ENCODE peak calls at places on chromosomes 11 and 22, in six cellular contexts. U is iPS DF 6.9, B is prostate gland, S is heart left ventricle, V is lung, E is left ventricle myocardium inferior. T is an unnamed sample.

GRCh38 chr11:72081856-72082255 is 1.2 kb downstream of the LRRC51 start:
- DNase-seq in B (peak; percentile 73), U (no peak), V (no peak), E (no peak), S (no peak), T (no peak)

GRCh38 chr11:109435121-109435742 is 13.2 kb downstream of the C11orf87 start:
- DNase-seq in S (no peak), E (no peak), U (no peak), V (no peak), B (no peak), T (no peak)

GRCh38 chr11:102238287-102238894 is 78.9 kb upstream of the BIRC3 start:
- DNase-seq in S (no peak), U (no peak), V (no peak), B (no peak), E (no peak), T (no peak)

GRCh38 chr11:11324090-11324489 is 29.0 kb downstream of the CSNK2A3 start:
- DNase-seq in B (no peak), S (no peak), V (no peak), U (no peak), E (no peak), T (no peak)

GRCh38 chr22:50624347-50625130 is 3.4 kb downstream of the ARSA start:
- DNase-seq in V (no peak), B (no peak), E (no peak), S (peak; percentile 12), U (no peak), T (no peak)

GRCh38 chr11:1943576-1943975 is 3.6 kb upstream of the MRPL23 start:
- DNase-seq in E (no peak), B (no peak), S (peak; percentile 16), U (no peak), V (peak; percentile 27), T (no peak)

GRCh38 chr11:65502852-65503603 is 4.2 kb downstream of the MALAT1 start:
- DNase-seq in U (no peak), E (no peak), B (no peak), S (no peak), V (no peak), T (no peak)

GRCh38 chr11:85182437-85183109 is 444.6 kb downstream of the DLG2 start:
- DNase-seq in U (peak; percentile 33), V (no peak), B (no peak), E (no peak), S (no peak), T (no peak)

GRCh38 chr11:121514401-121514981 is 61.7 kb upstream of the SORL1-AS1 start:
- DNase-seq in V (no peak), S (no peak), E (no peak), B (no peak), U (no peak), T (no peak)

GRCh38 chr11:117830674-117831351 is 6.3 kb upstream of the FXYD2 start:
- DNase-seq in V (no peak), U (no peak), S (no peak), E (no peak), B (no peak), T (no peak)

GRCh38 chr11:63769044-63769718 is 606 bp upstream of the ZFTA start:
- DNase-seq in E (peak; percentile 51), B (no peak), S (peak; percentile 46), U (no peak), V (no peak), T (peak; percentile 34)

GRCh38 chr22:23094695-23095466 is 24.6 kb downstream of the GNAZ start:
- DNase-seq in S (no peak), V (no peak), E (no peak), B (no peak), U (no peak), T (no peak)

GRCh38 chr11:10632483-10632882 is 61.1 kb downstream of the IRAG1 start:
- DNase-seq in U (no peak), V (no peak), E (no peak), B (no peak), S (no peak), T (no peak)

GRCh38 chr22:28299760-28300159 is 379.9 kb downstream of the TTC28 start:
- DNase-seq in S (peak; percentile 46), V (no peak), E (peak; percentile 15), B (no peak), U (no peak), T (peak; percentile 14)

GRCh38 chr22:24731786-24732185 is 42.7 kb downstream of the PIWIL3 start:
- DNase-seq in S (no peak), U (no peak), V (no peak), B (no peak), E (no peak), T (no peak)

GRCh38 chr11:35907648-35908431 is 36.0 kb upstream of the LDLRAD3 start:
- DNase-seq in V (no peak), E (no peak), S (no peak), B (peak; percentile 90), U (no peak), T (peak; percentile 24)

GRCh38 chr22:30503551-30503950 is 1.9 kb downstream of the SEC14L4 start:
- DNase-seq in U (no peak), S (no peak), E (no peak), B (no peak), V (no peak), T (no peak)

GRCh38 chr22:45544588-45545170 is 42.0 kb downstream of the FBLN1 start:
- DNase-seq in B (peak; percentile 30), U (no peak), E (peak; percentile 46), V (no peak), S (no peak), T (no peak)

GRCh38 chr11:130148927-130149326 is 10.7 kb upstream of the ST14 start:
- DNase-seq in E (no peak), U (no peak), B (no peak), S (no peak), V (no peak), T (no peak)

GRCh38 chr11:59259047-59259446 is 46.3 kb upstream of the MPEG1 start:
- DNase-seq in S (no peak), U (no peak), E (no peak), B (no peak), V (no peak), T (no peak)

GRCh38 chr22:29480512-29481264 is 670 bp downstream of the NEFH start:
- DNase-seq in B (no peak), E (peak; percentile 16), V (no peak), U (no peak), S (no peak), T (no peak)

GRCh38 chr22:19800761-19801244 is 40.2 kb downstream of the TBX1 start:
- DNase-seq in E (no peak), U (peak; percentile 29), B (no peak), V (no peak), S (no peak), T (no peak)

GRCh38 chr11:45568031-45568430 is 97.4 kb downstream of the CHST1 start:
- DNase-seq in V (no peak), U (no peak), E (no peak), B (no peak), S (no peak), T (no peak)

GRCh38 chr11:30422389-30422788 is 99.5 kb downstream of the ARL14EP start:
- DNase-seq in S (no peak), U (no peak), V (no peak), E (no peak), B (peak; percentile 38), T (peak; percentile 22)

GRCh38 chr11:120977470-120977869 is 46.4 kb upstream of the TBCEL start:
- DNase-seq in V (no peak), U (no peak), B (no peak), S (no peak), E (no peak), T (no peak)

GRCh38 chr11:57680552-57680874 is 12.6 kb downstream of the ZDHHC5 start:
- DNase-seq in E (no peak), V (no peak), B (no peak), S (no peak), U (no peak), T (no peak)
- H3K36me3 ChIP-seq in E (peaks cover 55% of the 10 kb centered on the region), V (peaks cover 30% of the 10 kb centered on the region), B (no peaks in the 10 kb centered on the region), S (peaks cover 88% of the 10 kb centered on the region), U (peaks cover 2% of the 10 kb centered on the region), T (no peaks in the 10 kb centered on the region)

DNA sequence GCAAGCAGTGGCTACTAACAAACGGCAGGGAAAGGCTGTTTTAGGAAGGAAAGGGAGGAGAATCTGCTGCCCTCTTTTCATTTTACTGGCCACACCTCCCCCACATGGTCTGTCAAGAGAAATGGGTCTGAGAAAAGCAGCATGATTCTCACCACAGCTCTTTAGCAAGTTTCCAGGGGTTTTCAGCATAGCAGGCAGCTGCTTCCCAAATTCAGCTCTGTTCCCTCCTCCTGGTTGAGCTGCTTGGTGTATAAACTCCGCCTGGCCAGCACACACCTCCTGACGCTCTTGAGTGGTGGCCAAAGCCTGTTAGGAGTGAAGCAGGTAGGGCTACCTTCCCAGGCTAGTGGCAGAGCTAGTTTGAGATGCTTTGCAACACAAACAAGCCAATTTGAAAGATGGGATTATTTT is 438.5 kb upstream of the CCDC90B start:
- DNase-seq in B (peak; percentile 80), S (no peak), V (peak; percentile 36), E (no peak), U (no peak), T (peak; percentile 69)
- H3K4me3 ChIP-seq in B (peak overlapping the region; percentile 35), S (peak overlapping the region; percentile 46), V (peak overlapping the region; percentile 31), E (peak overlapping the region; percentile 62), U (peak overlapping the region; percentile 5), T (no peak overlapping the region)

GRCh38 chr11:831132-831864 is 1.5 kb upstream of the CD151 start:
- DNase-seq in E (no peak), V (no peak), B (no peak), S (no peak), U (no peak), T (no peak)
- H3K27me3 ChIP-seq in E (no peaks in the 10 kb centered on the region), V (no peaks in the 10 kb centered on the region), B (no peaks in the 10 kb centered on the region), S (peaks cover 39% of the 10 kb centered on the region), U (peaks cover 6% of the 10 kb centered on the region), T (no peaks in the 10 kb centered on the region)

GRCh38 chr22:32830473-32830872 is 29.0 kb downstream of the TIMP3 start:
- DNase-seq in E (peak; percentile 72), U (no peak), V (no peak), B (no peak), S (peak; percentile 62), T (no peak)
- H3K36me3 ChIP-seq in E (peaks cover 44% of the 10 kb centered on the region), U (no peaks in the 10 kb centered on the region), V (peaks cover 18% of the 10 kb centered on the region), B (no peaks in the 10 kb centered on the region), S (peaks cover 44% of the 10 kb centered on the region), T (no peaks in the 10 kb centered on the region)

GRCh38 chr11:57456960-57457642 is 3.2 kb upstream of the RTN4RL2 start:
- DNase-seq in B (peak; percentile 83), V (peak; percentile 89), E (peak; percentile 91), U (no peak), S (peak; percentile 89), T (peak; percentile 89)
- H3K4me3 ChIP-seq in B (no peak overlapping the region), V (no peak overlapping the region), E (peak overlapping the region; percentile 65), U (peak overlapping the region; percentile 90), S (no peak overlapping the region), T (no peak overlapping the region)

DNA sequence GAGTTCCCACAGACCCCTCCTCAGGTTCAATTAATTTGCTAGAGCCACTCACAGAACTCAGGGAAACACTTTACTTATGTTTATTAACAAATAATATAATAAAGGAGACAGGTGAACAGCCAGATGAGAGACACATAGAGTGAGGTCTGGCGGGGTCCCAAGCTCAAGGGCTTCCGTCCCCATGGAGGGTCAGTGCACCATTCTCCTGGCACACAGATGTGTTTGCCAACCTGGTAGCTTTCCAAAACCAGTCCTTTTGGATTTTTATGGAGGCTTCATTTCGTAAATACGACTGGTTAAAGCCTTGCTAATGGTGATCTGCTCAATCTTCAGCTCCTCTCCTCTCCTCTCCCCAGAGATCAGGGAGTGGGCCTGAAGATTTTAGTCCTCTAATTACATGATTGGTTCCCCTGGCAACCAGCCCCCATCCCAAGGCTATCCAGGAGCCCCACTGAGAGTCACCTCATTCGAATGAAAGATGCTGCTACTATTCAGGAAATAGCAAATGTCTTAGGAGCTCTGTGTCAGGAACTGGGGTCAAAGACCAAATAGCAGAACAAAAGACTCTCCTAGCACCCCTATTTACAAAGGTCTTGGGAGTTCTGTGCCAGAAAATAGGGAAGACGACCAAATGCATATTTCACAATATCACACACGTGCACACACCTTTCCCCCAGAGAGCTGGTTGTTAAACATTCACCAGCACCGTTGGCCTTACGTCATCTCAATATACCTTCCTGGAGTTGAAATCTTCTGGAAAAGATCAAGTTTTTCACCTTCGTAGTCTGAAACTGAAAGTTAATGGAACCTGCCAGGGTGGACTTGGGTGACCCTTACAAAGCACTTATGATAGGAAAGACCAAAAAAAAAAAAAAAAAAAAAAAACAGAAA is 23.8 kb upstream of the CAPRIN1 start:
- DNase-seq in B (peak; percentile 10), U (no peak), E (no peak), V (no peak), S (no peak), T (peak; percentile 78)
- H3K27me3 ChIP-seq in B (no peaks in the 10 kb centered on the region), U (no peaks in the 10 kb centered on the region), E (no peaks in the 10 kb centered on the region), V (no peaks in the 10 kb centered on the region), S (no peaks in the 10 kb centered on the region), T (no peaks in the 10 kb centered on the region)